ENCODE peak calls at places on chromosome 22, in seven cellular contexts. S is T-helper 17 cell; A is ovary; C is CD4-positive, alpha-beta memory T cell; B is neural progenitor cell; O is CD8-positive, alpha-beta T cell; W is tibial nerve. J is an unnamed sample. For H3K9me3, the result is how much of the 10 kb centered on the place peaks cover.

GRCh38 chr22:33418483-33418882 is 360.3 kb upstream of the SYN3 start:
- DNase-seq in S (no peak), A (no peak), C (no peak), B (peak), O (no peak), W (no peak), J (no peak)

GRCh38 chr22:29710922-29711593 is 8.7 kb upstream of the CABP7 start:
- DNase-seq in S (no peak), A (no peak), C (no peak), B (no peak), O (no peak), W (no peak), J (no peak)

GRCh38 chr22:24429411-24430365 is 2.3 kb downstream of the ADORA2A start:
- DNase-seq in S (no peak), A (no peak), C (peak), B (no peak), O (peak), W (no peak), J (peak)

GRCh38 chr22:38267086-38267485 is 5.7 kb downstream of the TMEM184B start:
- DNase-seq in S (peak), A (no peak), C (peak), B (no peak), O (peak), W (no peak), J (no peak)

GRCh38 chr22:17638182-17638431 is 450 bp upstream of the BCL2L13 start:
- DNase-seq in S (no peak), A (no peak), C (no peak), B (no peak), O (no peak), W (no peak), J (no peak)

GRCh38 chr22:40422558-40423245 is 52.3 kb downstream of the SGSM3 start:
- DNase-seq in S (no peak), A (no peak), C (no peak), B (no peak), O (no peak), W (no peak), J (no peak)

GRCh38 chr22:28246392-28246791 is 327.3 kb upstream of the PITPNB start:
- DNase-seq in S (no peak), A (no peak), C (no peak), B (no peak), O (no peak), W (no peak), J (no peak)

GRCh38 chr22:44191036-44191454 is 10.3 kb downstream of the PARVG start:
- DNase-seq in S (no peak), A (no peak), C (no peak), B (no peak), O (peak), W (no peak), J (no peak)

GRCh38 chr22:44621401-44622146 is 80.4 kb upstream of the PRR5 start:
- DNase-seq in S (no peak), A (no peak), C (no peak), B (no peak), O (no peak), W (no peak), J (no peak)

GRCh38 chr22:17077255-17077654 is 7.5 kb upstream of the IL17RA start:
- DNase-seq in S (no peak), A (no peak), C (no peak), B (no peak), O (no peak), W (no peak), J (no peak)

GRCh38 chr22:43637861-43638260 is 174.2 kb downstream of the EFCAB6 start:
- DNase-seq in S (no peak), A (no peak), C (no peak), B (no peak), O (no peak), W (no peak), J (no peak)

GRCh38 chr22:37931893-37932389 is 21.5 kb downstream of the C22orf23 start:
- DNase-seq in S (no peak), A (no peak), C (no peak), B (no peak), O (no peak), W (no peak), J (no peak)

GRCh38 chr22:22479116-22479515 is 29.4 kb downstream of the ZNF280B start:
- DNase-seq in S (no peak), A (no peak), C (no peak), B (no peak), O (no peak), W (no peak), J (no peak)

GRCh38 chr22:33472462-33473344 is 414.5 kb upstream of the SYN3 start:
- DNase-seq in S (no peak), A (no peak), C (no peak), B (no peak), O (no peak), W (no peak), J (no peak)

GRCh38 chr22:29470159-29470855 is 9.7 kb upstream of the NEFH start:
- DNase-seq in S (peak), A (peak), C (peak), B (peak), O (peak), W (no peak), J (peak)

GRCh38 chr22:45710469-45710868 is 38.8 kb downstream of the ATXN10 start:
- DNase-seq in S (no peak), A (no peak), C (no peak), B (no peak), O (no peak), W (no peak), J (no peak)

GRCh38 chr22:27453688-27454087 is 347.9 kb downstream of the MN1 start:
- DNase-seq in S (no peak), A (no peak), C (no peak), B (peak), O (no peak), W (no peak), J (no peak)

GRCh38 chr22:43819691-43820670 is 7.9 kb upstream of the EFCAB6 start:
- DNase-seq in S (no peak), A (no peak), C (no peak), B (no peak), O (no peak), W (no peak), J (peak)

GRCh38 chr22:37777122-37777687 is 30.5 kb upstream of the GCAT start:
- DNase-seq in S (no peak), A (no peak), C (no peak), B (no peak), O (no peak), W (peak), J (no peak)

GRCh38 chr22:42475122-42475521 is 42.9 kb upstream of the NFAM1 start:
- DNase-seq in S (no peak), A (no peak), C (no peak), B (no peak), O (no peak), W (no peak), J (no peak)

GRCh38 chr22:30314918-30315317 is 11.8 kb downstream of the TBC1D10A start:
- DNase-seq in S (peak), A (no peak), C (no peak), B (no peak), O (peak), W (no peak), J (no peak)

GRCh38 chr22:27318516-27318915 is 483.0 kb downstream of the MN1 start:
- DNase-seq in S (no peak), A (no peak), C (no peak), B (peak), O (no peak), W (no peak), J (no peak)

GRCh38 chr22:40224702-40225101 is 47.0 kb downstream of the TNRC6B start:
- DNase-seq in S (no peak), A (no peak), C (peak), B (no peak), O (peak), W (no peak), J (no peak)

GRCh38 chr22:40797427-40797826 is 21.7 kb downstream of the SLC25A17 start:
- DNase-seq in S (no peak), A (no peak), C (no peak), B (no peak), O (no peak), W (no peak), J (no peak)

GRCh38 chr22:19596680-19597398 is 72.6 kb upstream of the CLDN5 start:
- DNase-seq in S (no peak), A (no peak), C (peak), B (no peak), O (no peak), W (no peak), J (no peak)

DNA sequence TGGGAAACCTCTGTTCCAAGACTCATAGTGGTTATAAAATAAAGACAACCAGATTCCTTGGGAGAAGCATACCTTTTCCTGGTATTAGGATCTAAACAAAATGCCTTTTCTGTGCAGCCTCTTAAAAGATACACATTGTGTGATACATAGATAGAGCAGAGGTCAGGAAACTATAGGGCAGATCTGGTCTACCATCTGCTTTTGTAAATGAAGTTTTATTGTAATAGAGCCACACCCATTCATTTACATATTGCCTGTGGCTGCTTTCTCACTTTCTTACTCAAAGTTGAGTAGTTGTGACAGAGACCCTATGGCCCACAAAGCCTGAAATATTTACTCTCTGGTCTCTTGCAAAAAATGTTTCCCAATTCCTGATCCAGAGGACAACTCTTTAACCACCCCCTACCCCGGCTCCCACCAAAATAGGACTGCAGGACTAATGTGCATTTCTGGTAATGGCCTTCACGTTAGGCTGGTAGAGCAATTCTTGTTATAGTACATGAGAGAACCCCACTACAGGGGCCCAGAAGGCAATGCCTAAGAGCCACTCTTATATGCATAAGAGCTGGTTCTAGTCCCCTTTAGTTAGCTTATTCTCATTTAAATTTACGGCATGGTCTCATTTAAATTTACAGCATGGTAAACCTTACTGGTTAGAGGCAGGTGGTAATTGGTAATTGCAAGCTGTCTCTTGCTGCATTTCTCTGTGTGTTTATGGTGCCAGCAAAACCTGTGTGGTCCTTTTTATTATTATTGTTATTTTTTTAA is 76.8 kb upstream of the YWHAH start:
- DNase-seq in S (no peak), A (no peak), C (no peak), B (no peak), O (no peak), W (no peak), J (no peak)
- H3K9me3 ChIP-seq in S (under half), A (under half), C (under half), B (under half), O (under half), W (under half), J (under half)

GRCh38 chr22:11628651-11629511 is 3899.1 kb upstream of the OR11H1 start:
- DNase-seq in S (no peak), A (no peak), C (no peak), B (no peak), O (no peak), W (no peak), J (no peak)

GRCh38 chr22:11629661-11630385 is 3898.2 kb upstream of the OR11H1 start:
- DNase-seq in S (no peak), A (no peak), C (no peak), B (no peak), O (no peak), W (no peak), J (no peak)

GRCh38 chr22:11627436-11627797 is 3900.6 kb upstream of the OR11H1 start:
- DNase-seq in S (no peak), A (no peak), C (no peak), B (no peak), O (no peak), W (no peak), J (no peak)

GRCh38 chr22:11627798-11628650 is 3900.0 kb upstream of the OR11H1 start:
- DNase-seq in S (no peak), A (no peak), C (no peak), B (no peak), O (no peak), W (no peak), J (peak)

GRCh38 chr22:11626422-11626773 is 3901.6 kb upstream of the OR11H1 start:
- DNase-seq in S (no peak), A (no peak), C (no peak), B (no peak), O (no peak), W (no peak), J (no peak)
- H3K9me3 ChIP-seq in S (under half), A (under half), C (under half), B (half or more), O (under half), W (under half), J (under half)

DNA sequence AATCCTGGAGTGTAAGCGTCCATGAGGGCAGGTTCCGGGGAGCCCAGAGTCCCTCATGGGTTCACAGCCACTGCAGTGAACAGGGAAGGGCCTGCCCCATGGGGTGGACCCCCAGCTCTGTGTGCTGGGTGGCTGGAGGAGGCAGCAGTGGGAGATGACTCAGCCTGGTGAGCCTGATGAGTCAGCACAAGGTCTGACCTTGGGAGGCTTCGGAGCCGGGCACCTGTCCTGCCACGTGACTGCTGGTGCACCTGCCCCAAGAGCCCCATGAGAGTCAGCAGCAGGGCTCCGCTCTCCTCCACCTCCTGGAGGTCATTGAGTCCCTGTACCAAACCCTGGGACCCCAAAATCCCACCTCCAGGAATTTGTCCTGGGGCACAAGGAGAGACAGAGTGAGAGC is 1221.8 kb downstream of the BRD1 start:
- DNase-seq in S (no peak), A (peak), C (no peak), B (no peak), O (no peak), W (no peak), J (no peak)
- H3K9me3 ChIP-seq in S (under half), A (under half), C (under half), B (under half), O (under half), W (under half), J (under half)

GRCh38 chr22:47421846-47422245 is 659.4 kb downstream of the TBC1D22A start:
- DNase-seq in S (no peak), A (no peak), C (no peak), B (no peak), O (no peak), W (no peak), J (peak)

GRCh38 chr22:47420211-47420610 is 657.8 kb downstream of the TBC1D22A start:
- DNase-seq in S (no peak), A (no peak), C (no peak), B (no peak), O (no peak), W (no peak), J (peak)

GRCh38 chr22:47423266-47423665 is 660.8 kb downstream of the TBC1D22A start:
- DNase-seq in S (no peak), A (no peak), C (no peak), B (no peak), O (no peak), W (no peak), J (no peak)

GRCh38 chr22:47422736-47423135 is 660.3 kb downstream of the TBC1D22A start:
- DNase-seq in S (no peak), A (no peak), C (no peak), B (no peak), O (no peak), W (no peak), J (no peak)

DNA sequence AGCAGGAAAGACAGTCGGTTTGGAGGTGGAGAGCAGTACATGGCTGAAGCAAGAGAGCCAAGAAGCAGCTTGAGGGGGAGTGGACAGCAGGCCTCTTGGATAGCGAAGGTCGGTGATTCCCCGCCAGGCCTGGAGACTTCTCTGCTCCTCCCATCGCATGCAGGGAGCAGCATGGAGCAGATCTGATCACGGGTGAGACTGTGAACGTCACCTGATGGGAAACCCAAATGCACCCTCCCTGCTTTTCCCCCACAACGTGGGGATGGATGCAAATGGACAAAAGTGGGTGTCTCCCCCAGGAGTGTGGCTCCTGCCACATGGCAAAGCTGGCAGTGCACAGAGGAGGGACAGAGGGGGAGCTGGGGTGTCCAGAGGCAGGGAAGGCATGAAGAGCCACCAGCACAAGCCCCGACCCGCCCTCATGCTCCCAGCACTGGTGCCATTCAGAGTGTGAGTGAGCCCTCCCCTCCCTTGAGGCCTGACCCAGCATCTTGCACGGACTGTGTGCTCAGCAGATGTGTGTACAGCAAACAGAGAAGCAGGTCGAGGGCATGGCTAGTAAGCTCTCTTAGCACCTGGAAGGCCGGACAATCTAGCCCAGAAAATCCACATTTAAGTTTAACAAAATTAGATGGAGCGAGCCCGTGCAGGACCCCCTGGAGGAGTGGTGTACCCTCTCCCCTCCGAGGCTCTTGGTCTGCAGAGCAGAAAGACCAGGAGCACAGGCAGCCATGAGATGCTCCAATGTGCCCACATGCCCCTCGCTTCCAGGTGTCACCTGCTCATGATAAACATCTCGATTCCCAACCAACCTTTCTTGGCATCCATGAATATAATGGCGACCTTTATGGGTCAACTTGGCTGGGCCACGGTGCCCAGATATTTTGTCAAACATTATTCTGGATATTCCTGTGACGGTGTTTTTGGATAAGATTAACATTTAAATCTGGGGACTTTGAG is 661.7 kb downstream of the TBC1D22A start:
- DNase-seq in S (no peak), A (no peak), C (no peak), B (no peak), O (no peak), W (no peak), J (peak)
- H3K9me3 ChIP-seq in S (under half), A (under half), C (under half), B (under half), O (under half), W (under half), J (under half)

DNA sequence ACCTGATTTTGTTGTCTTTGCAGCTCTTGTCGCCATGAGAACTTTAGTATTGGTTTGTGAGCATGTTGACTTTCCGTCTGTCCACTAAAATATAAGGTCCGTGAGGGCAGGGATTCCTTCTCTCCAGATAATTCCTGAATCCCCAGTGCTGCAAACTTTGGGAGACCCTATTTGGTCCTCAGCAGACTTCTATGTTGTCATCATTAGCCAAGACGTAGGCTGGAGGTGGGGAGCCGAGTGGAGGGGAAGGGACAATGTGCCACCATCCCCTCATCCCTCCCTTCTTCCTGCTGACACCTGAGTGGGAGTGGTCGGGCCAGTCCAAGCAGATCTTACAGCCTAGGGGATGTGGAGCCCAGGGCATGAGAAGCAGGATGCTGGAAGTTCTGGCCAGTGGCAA is 690.6 kb downstream of the TBC1D22A start:
- DNase-seq in S (no peak), A (no peak), C (no peak), B (no peak), O (no peak), W (no peak), J (no peak)
- H3K9me3 ChIP-seq in S (under half), A (under half), C (under half), B (under half), O (under half), W (under half), J (under half)

GRCh38 chr22:35611891-35612576 is 5.1 kb downstream of the MB start:
- DNase-seq in S (no peak), A (peak), C (no peak), B (no peak), O (no peak), W (no peak), J (no peak)
- H3K9me3 ChIP-seq in S (under half), A (under half), C (under half), B (under half), O (under half), W (under half), J (under half)

GRCh38 chr22:25766418-25766817 is 24.4 kb downstream of the MYO18B start:
- DNase-seq in S (no peak), A (no peak), C (no peak), B (no peak), O (no peak), W (no peak), J (no peak)
- H3K9me3 ChIP-seq in S (under half), A (under half), C (under half), B (under half), O (under half), W (under half), J (under half)

DNA sequence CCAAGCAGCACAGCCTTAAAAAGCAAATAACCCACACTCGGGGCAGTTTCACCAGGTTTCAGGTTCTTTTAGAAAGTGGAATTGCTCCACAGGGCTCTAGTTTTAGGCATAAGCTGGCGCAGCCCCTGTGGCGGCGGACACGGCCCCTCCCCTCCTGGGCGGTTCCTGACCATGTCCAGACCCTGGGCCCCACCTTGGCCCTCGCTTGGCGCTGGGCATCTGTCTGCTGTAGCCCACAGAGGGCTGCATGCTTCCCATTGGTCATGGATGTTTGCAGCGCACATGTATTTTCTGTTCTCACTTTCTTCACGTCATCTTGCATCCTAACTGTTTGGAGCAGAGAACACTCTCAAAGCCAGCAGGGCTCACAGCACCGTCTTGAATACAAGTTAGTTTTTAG is 244.3 kb downstream of the BRD1 start:
- DNase-seq in S (no peak), A (no peak), C (no peak), B (no peak), O (no peak), W (no peak), J (no peak)
- H3K9me3 ChIP-seq in S (under half), A (under half), C (under half), B (under half), O (under half), W (under half), J (under half)

GRCh38 chr22:49333206-49333605 is 494.5 kb downstream of the BRD1 start:
- DNase-seq in S (no peak), A (no peak), C (no peak), B (no peak), O (no peak), W (no peak), J (no peak)
- H3K9me3 ChIP-seq in S (under half), A (under half), C (under half), B (under half), O (under half), W (under half), J (under half)

J was measured in ascending aorta.